ENCODE peak calls at places on chromosome 2, in four cellular contexts. One of them, this sample, is unnamed. For H3K9me3 and H3K36me3, the result is how much of the 10 kb centered on the place peaks cover.

GRCh38 chr2:226573158-226573557 is 226.5 kb downstream of the IRS1 start:
- DNase-seq in body of pancreas: no peak
- DNase-seq in CD4-positive, CD25-positive, alpha-beta regulatory T cell: no peak
- DNase-seq in esophagus squamous epithelium: no peak
- DNase-seq in this sample: no peak

GRCh38 chr2:203407496-203407895 is 79.3 kb downstream of the ABI2 start:
- DNase-seq in body of pancreas: no peak
- DNase-seq in CD4-positive, CD25-positive, alpha-beta regulatory T cell: no peak
- DNase-seq in esophagus squamous epithelium: no peak
- DNase-seq in this sample: no peak

GRCh38 chr2:219434718-219435525 is at the start of gene SPEG:
- DNase-seq in body of pancreas: no peak
- DNase-seq in esophagus squamous epithelium: no peak
- DNase-seq in CD4-positive, CD25-positive, alpha-beta regulatory T cell: no peak
- DNase-seq in this sample: no peak

GRCh38 chr2:96763511-96764252 is 3.0 kb downstream of the CNNM4 start:
- DNase-seq in CD4-positive, CD25-positive, alpha-beta regulatory T cell: no peak
- DNase-seq in body of pancreas: no peak
- DNase-seq in esophagus squamous epithelium: no peak
- DNase-seq in this sample: no peak

GRCh38 chr2:16553222-16553621 is 112.4 kb downstream of the CYRIA start:
- DNase-seq in CD4-positive, CD25-positive, alpha-beta regulatory T cell: no peak
- DNase-seq in body of pancreas: peak
- DNase-seq in esophagus squamous epithelium: no peak
- DNase-seq in this sample: no peak

GRCh38 chr2:175004730-175004979 is 526 bp downstream of the CHN1 start:
- DNase-seq in CD4-positive, CD25-positive, alpha-beta regulatory T cell: no peak
- DNase-seq in body of pancreas: no peak
- DNase-seq in esophagus squamous epithelium: no peak
- DNase-seq in this sample: no peak

GRCh38 chr2:102657770-102658169 is 38.4 kb downstream of the SLC9A2 start:
- DNase-seq in CD4-positive, CD25-positive, alpha-beta regulatory T cell: no peak
- DNase-seq in esophagus squamous epithelium: no peak
- DNase-seq in body of pancreas: no peak
- DNase-seq in this sample: no peak

GRCh38 chr2:21263622-21264021 is 139.9 kb downstream of the TDRD15 start:
- DNase-seq in esophagus squamous epithelium: no peak
- DNase-seq in CD4-positive, CD25-positive, alpha-beta regulatory T cell: no peak
- DNase-seq in body of pancreas: no peak
- DNase-seq in this sample: no peak

GRCh38 chr2:113826346-113827285 is 63.3 kb upstream of the ACTR3 start:
- DNase-seq in body of pancreas: no peak
- DNase-seq in CD4-positive, CD25-positive, alpha-beta regulatory T cell: no peak
- DNase-seq in esophagus squamous epithelium: no peak
- DNase-seq in this sample: no peak

GRCh38 chr2:50948691-50949090 is 83.2 kb downstream of the NRXN1 start:
- DNase-seq in CD4-positive, CD25-positive, alpha-beta regulatory T cell: no peak
- DNase-seq in esophagus squamous epithelium: no peak
- DNase-seq in body of pancreas: no peak
- DNase-seq in this sample: no peak

GRCh38 chr2:54226224-54226623 is 29.8 kb downstream of the TSPYL6 start:
- DNase-seq in body of pancreas: no peak
- DNase-seq in CD4-positive, CD25-positive, alpha-beta regulatory T cell: no peak
- DNase-seq in esophagus squamous epithelium: no peak
- DNase-seq in this sample: no peak

GRCh38 chr2:214881647-214882205 is 72.2 kb upstream of the BARD1 start:
- DNase-seq in esophagus squamous epithelium: no peak
- DNase-seq in body of pancreas: peak
- DNase-seq in CD4-positive, CD25-positive, alpha-beta regulatory T cell: no peak
- DNase-seq in this sample: no peak

GRCh38 chr2:120691410-120691809 is 44.3 kb upstream of the GLI2 start:
- DNase-seq in body of pancreas: no peak
- DNase-seq in esophagus squamous epithelium: no peak
- DNase-seq in CD4-positive, CD25-positive, alpha-beta regulatory T cell: no peak
- DNase-seq in this sample: no peak

GRCh38 chr2:31886700-31887099 is 124.1 kb downstream of the MEMO1 start:
- DNase-seq in CD4-positive, CD25-positive, alpha-beta regulatory T cell: peak
- DNase-seq in body of pancreas: no peak
- DNase-seq in esophagus squamous epithelium: no peak
- DNase-seq in this sample: no peak

GRCh38 chr2:216339456-216340279 is 32.6 kb downstream of the MARCHF4 start:
- DNase-seq in body of pancreas: no peak
- DNase-seq in CD4-positive, CD25-positive, alpha-beta regulatory T cell: no peak
- DNase-seq in esophagus squamous epithelium: no peak
- DNase-seq in this sample: no peak

GRCh38 chr2:74525717-74526648 is at the start of gene DQX1:
- DNase-seq in body of pancreas: no peak
- DNase-seq in CD4-positive, CD25-positive, alpha-beta regulatory T cell: peak
- DNase-seq in esophagus squamous epithelium: no peak
- DNase-seq in this sample: no peak

GRCh38 chr2:233115121-233115520 is 55.0 kb downstream of the INPP5D start:
- DNase-seq in CD4-positive, CD25-positive, alpha-beta regulatory T cell: no peak
- DNase-seq in esophagus squamous epithelium: no peak
- DNase-seq in body of pancreas: no peak
- DNase-seq in this sample: no peak

GRCh38 chr2:69168950-69169695 is 156.1 kb downstream of the ANTXR1 start:
- DNase-seq in CD4-positive, CD25-positive, alpha-beta regulatory T cell: no peak
- DNase-seq in esophagus squamous epithelium: no peak
- DNase-seq in body of pancreas: no peak
- DNase-seq in this sample: no peak

GRCh38 chr2:128261245-128262128 is 57.2 kb downstream of the HS6ST1 start:
- DNase-seq in CD4-positive, CD25-positive, alpha-beta regulatory T cell: no peak
- DNase-seq in esophagus squamous epithelium: no peak
- DNase-seq in body of pancreas: no peak
- DNase-seq in this sample: peak

GRCh38 chr2:201261471-201261870 is 1.1 kb downstream of the CASP8 start:
- DNase-seq in body of pancreas: no peak
- DNase-seq in CD4-positive, CD25-positive, alpha-beta regulatory T cell: peak
- DNase-seq in esophagus squamous epithelium: no peak
- DNase-seq in this sample: no peak

GRCh38 chr2:176148758-176149483 is 2.4 kb upstream of the HOXD4 start:
- DNase-seq in esophagus squamous epithelium: no peak
- DNase-seq in CD4-positive, CD25-positive, alpha-beta regulatory T cell: no peak
- DNase-seq in body of pancreas: no peak
- DNase-seq in this sample: no peak

GRCh38 chr2:64987001-64987962 is 1.9 kb upstream of the SLC1A4 start:
- DNase-seq in body of pancreas: no peak
- DNase-seq in CD4-positive, CD25-positive, alpha-beta regulatory T cell: no peak
- DNase-seq in esophagus squamous epithelium: no peak
- DNase-seq in this sample: no peak

GRCh38 chr2:18684202-18685040 is 95.1 kb upstream of the NT5C1B start:
- DNase-seq in CD4-positive, CD25-positive, alpha-beta regulatory T cell: no peak
- DNase-seq in body of pancreas: no peak
- DNase-seq in esophagus squamous epithelium: no peak
- DNase-seq in this sample: no peak

GRCh38 chr2:68057658-68058396 is 5.0 kb downstream of the C1D start:
- DNase-seq in esophagus squamous epithelium: no peak
- DNase-seq in body of pancreas: no peak
- DNase-seq in CD4-positive, CD25-positive, alpha-beta regulatory T cell: no peak
- DNase-seq in this sample: no peak

GRCh38 chr2:1874950-1875349 is 130.6 kb upstream of the PXDN start:
- DNase-seq in CD4-positive, CD25-positive, alpha-beta regulatory T cell: no peak
- DNase-seq in body of pancreas: no peak
- DNase-seq in esophagus squamous epithelium: no peak
- DNase-seq in this sample: no peak

GRCh38 chr2:177669201-177669600 is 276.6 kb downstream of the AGPS start:
- DNase-seq in CD4-positive, CD25-positive, alpha-beta regulatory T cell: no peak
- DNase-seq in esophagus squamous epithelium: no peak
- DNase-seq in body of pancreas: no peak
- DNase-seq in this sample: no peak

GRCh38 chr2:179440642-179441251 is 176.1 kb upstream of the SESTD1 start:
- DNase-seq in esophagus squamous epithelium: no peak
- DNase-seq in body of pancreas: no peak
- DNase-seq in CD4-positive, CD25-positive, alpha-beta regulatory T cell: peak
- DNase-seq in this sample: no peak

GRCh38 chr2:64291181-64291580 is 147.0 kb upstream of the PELI1 start:
- DNase-seq in body of pancreas: no peak
- DNase-seq in esophagus squamous epithelium: no peak
- DNase-seq in CD4-positive, CD25-positive, alpha-beta regulatory T cell: no peak
- DNase-seq in this sample: no peak

GRCh38 chr2:76310894-76311293 is 600.2 kb upstream of the GCFC2 start:
- DNase-seq in CD4-positive, CD25-positive, alpha-beta regulatory T cell: no peak
- DNase-seq in esophagus squamous epithelium: no peak
- DNase-seq in body of pancreas: no peak
- DNase-seq in this sample: no peak

GRCh38 chr2:15316370-15316814 is 244.7 kb downstream of the NBAS start:
- DNase-seq in esophagus squamous epithelium: no peak
- DNase-seq in CD4-positive, CD25-positive, alpha-beta regulatory T cell: peak
- DNase-seq in body of pancreas: no peak
- DNase-seq in this sample: no peak

GRCh38 chr2:176421291-176422050 is 152.2 kb downstream of the MTX2 start:
- DNase-seq in CD4-positive, CD25-positive, alpha-beta regulatory T cell: no peak
- DNase-seq in body of pancreas: no peak
- DNase-seq in esophagus squamous epithelium: no peak
- DNase-seq in this sample: no peak

GRCh38 chr2:105248316-105249070 is 7.0 kb downstream of the GPR45 start:
- DNase-seq in body of pancreas: no peak
- DNase-seq in esophagus squamous epithelium: no peak
- DNase-seq in CD4-positive, CD25-positive, alpha-beta regulatory T cell: no peak
- DNase-seq in this sample: no peak

GRCh38 chr2:20543579-20543887 is 96.7 kb downstream of the RHOB start:
- DNase-seq in body of pancreas: no peak
- DNase-seq in esophagus squamous epithelium: no peak
- DNase-seq in CD4-positive, CD25-positive, alpha-beta regulatory T cell: no peak
- DNase-seq in this sample: no peak

GRCh38 chr2:236633764-236634163 is 64.1 kb downstream of the ACKR3 start:
- DNase-seq in esophagus squamous epithelium: no peak
- DNase-seq in body of pancreas: no peak
- DNase-seq in CD4-positive, CD25-positive, alpha-beta regulatory T cell: no peak
- DNase-seq in this sample: no peak

GRCh38 chr2:98063289-98063688 is 23.7 kb upstream of the VWA3B start:
- DNase-seq in CD4-positive, CD25-positive, alpha-beta regulatory T cell: no peak
- DNase-seq in esophagus squamous epithelium: no peak
- DNase-seq in body of pancreas: no peak
- DNase-seq in this sample: no peak

GRCh38 chr2:240954436-240955305 is 43.7 kb upstream of the SNED1 start:
- DNase-seq in CD4-positive, CD25-positive, alpha-beta regulatory T cell: no peak
- DNase-seq in body of pancreas: no peak
- DNase-seq in esophagus squamous epithelium: no peak
- DNase-seq in this sample: peak

GRCh38 chr2:47654790-47655562 is 128.0 kb upstream of the MSH6 start:
- DNase-seq in body of pancreas: no peak
- DNase-seq in CD4-positive, CD25-positive, alpha-beta regulatory T cell: no peak
- DNase-seq in esophagus squamous epithelium: no peak
- DNase-seq in this sample: no peak

GRCh38 chr2:152174574-152174973 is 989 bp downstream of the STAM2 start:
- DNase-seq in CD4-positive, CD25-positive, alpha-beta regulatory T cell: no peak
- DNase-seq in body of pancreas: no peak
- DNase-seq in esophagus squamous epithelium: no peak
- DNase-seq in this sample: no peak

GRCh38 chr2:148645925-148646559 is 1.5 kb downstream of the EPC2 start:
- DNase-seq in body of pancreas: peak
- DNase-seq in CD4-positive, CD25-positive, alpha-beta regulatory T cell: peak
- DNase-seq in esophagus squamous epithelium: no peak
- DNase-seq in this sample: peak

GRCh38 chr2:148645135-148645924 is 779 bp downstream of the EPC2 start:
- DNase-seq in body of pancreas: peak
- DNase-seq in esophagus squamous epithelium: peak
- DNase-seq in CD4-positive, CD25-positive, alpha-beta regulatory T cell: peak
- DNase-seq in this sample: peak

GRCh38 chr2:148643998-148644884 is at the start of gene EPC2:
- DNase-seq in CD4-positive, CD25-positive, alpha-beta regulatory T cell: peak
- DNase-seq in esophagus squamous epithelium: peak
- DNase-seq in body of pancreas: peak
- DNase-seq in this sample: peak

GRCh38 chr2:148643421-148643820 is 1.1 kb upstream of the EPC2 start:
- DNase-seq in CD4-positive, CD25-positive, alpha-beta regulatory T cell: peak
- DNase-seq in esophagus squamous epithelium: no peak
- DNase-seq in body of pancreas: no peak
- DNase-seq in this sample: no peak

DNA sequence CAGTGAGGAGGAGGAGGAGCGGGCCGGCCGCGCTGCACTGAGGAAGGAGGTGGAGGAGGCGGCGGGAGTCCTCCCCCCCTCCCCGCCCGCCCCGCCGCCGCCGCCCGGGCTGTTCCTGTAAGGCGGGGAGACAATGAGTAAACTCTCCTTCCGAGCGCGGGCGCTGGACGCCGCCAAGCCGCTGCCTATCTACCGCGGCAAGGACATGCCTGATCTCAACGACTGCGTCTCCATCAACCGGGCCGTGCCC is 259 bp downstream of the EPC2 start:
- DNase-seq in esophagus squamous epithelium: no peak
- DNase-seq in CD4-positive, CD25-positive, alpha-beta regulatory T cell: no peak
- DNase-seq in body of pancreas: no peak
- DNase-seq in this sample: no peak
- H3K4me3 ChIP-seq in esophagus squamous epithelium: peak
- H3K4me3 ChIP-seq in CD4-positive, CD25-positive, alpha-beta regulatory T cell: peak
- H3K4me3 ChIP-seq in body of pancreas: peak
- H3K4me3 ChIP-seq in this sample: peak

GRCh38 chr2:83764447-83765005 is 694.6 kb downstream of the SUCLG1 start:
- DNase-seq in body of pancreas: no peak
- DNase-seq in CD4-positive, CD25-positive, alpha-beta regulatory T cell: no peak
- DNase-seq in esophagus squamous epithelium: no peak
- DNase-seq in this sample: no peak
- H3K9me3 ChIP-seq in body of pancreas: under half
- H3K9me3 ChIP-seq in CD4-positive, CD25-positive, alpha-beta regulatory T cell: under half
- H3K9me3 ChIP-seq in esophagus squamous epithelium: under half
- H3K9me3 ChIP-seq in this sample: under half

DNA sequence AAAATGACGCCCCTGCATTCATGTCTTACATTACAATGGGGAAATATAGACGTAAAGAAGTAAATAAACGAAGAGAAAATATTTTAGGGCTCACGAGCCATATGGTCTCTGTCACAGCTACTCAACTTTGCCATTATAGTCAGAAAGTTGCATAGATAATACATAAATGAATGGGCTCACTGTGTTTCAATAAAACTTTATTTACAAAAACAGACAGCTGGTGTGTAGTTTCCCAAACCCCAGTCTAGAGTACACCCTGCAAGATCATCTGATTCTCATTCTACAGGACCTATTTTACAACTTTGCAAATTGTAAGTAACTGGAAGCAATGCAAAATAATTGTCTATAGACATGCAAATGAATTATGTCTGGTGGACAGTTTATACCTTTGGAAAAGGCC is 57.5 kb downstream of the NOL10 start:
- DNase-seq in CD4-positive, CD25-positive, alpha-beta regulatory T cell: no peak
- DNase-seq in body of pancreas: no peak
- DNase-seq in esophagus squamous epithelium: no peak
- DNase-seq in this sample: no peak
- H3K36me3 ChIP-seq in CD4-positive, CD25-positive, alpha-beta regulatory T cell: under half
- H3K36me3 ChIP-seq in body of pancreas: under half
- H3K36me3 ChIP-seq in esophagus squamous epithelium: under half
- H3K36me3 ChIP-seq in this sample: under half

GRCh38 chr2:33924770-33925169 is 325.7 kb upstream of the FAM98A start:
- DNase-seq in CD4-positive, CD25-positive, alpha-beta regulatory T cell: no peak
- DNase-seq in esophagus squamous epithelium: no peak
- DNase-seq in body of pancreas: no peak
- DNase-seq in this sample: no peak

GRCh38 chr2:33931164-33931563 is 332.1 kb upstream of the FAM98A start:
- DNase-seq in body of pancreas: no peak
- DNase-seq in esophagus squamous epithelium: no peak
- DNase-seq in CD4-positive, CD25-positive, alpha-beta regulatory T cell: no peak
- DNase-seq in this sample: no peak

GRCh38 chr2:33933203-33933602 is 334.1 kb upstream of the FAM98A start:
- DNase-seq in CD4-positive, CD25-positive, alpha-beta regulatory T cell: no peak
- DNase-seq in body of pancreas: no peak
- DNase-seq in esophagus squamous epithelium: no peak
- DNase-seq in this sample: no peak

GRCh38 chr2:33929467-33929866 is 330.4 kb upstream of the FAM98A start:
- DNase-seq in body of pancreas: no peak
- DNase-seq in esophagus squamous epithelium: no peak
- DNase-seq in CD4-positive, CD25-positive, alpha-beta regulatory T cell: no peak
- DNase-seq in this sample: no peak
- H3K4me3 ChIP-seq in body of pancreas: no peak
- H3K4me3 ChIP-seq in esophagus squamous epithelium: no peak
- H3K4me3 ChIP-seq in CD4-positive, CD25-positive, alpha-beta regulatory T cell: no peak
- H3K4me3 ChIP-seq in this sample: no peak

This sample was measured in ascending aorta.